ENCODE peak calls at places on chromosomes 7 and 10, in nine cellular contexts. K is Panc1; B is activated CD4-positive, alpha-beta T cell treated with anti-CD3 and anti-CD28 coated beads for 36 hours; E is mesenchymal stem cell; L is cortex of kidney; X is T-helper 9 cell; D is HT1080; I is amniotic stem cell; O is RCC 7860. S is an unnamed sample.

GRCh38 chr10:14782691-14783363 is 8.1 kb upstream of the FAM107B start:
- DNase-seq in B (peak), X (no peak), E (peak), L (no peak), K (peak), O (peak), D (peak), I (peak), S (no peak)

GRCh38 chr10:21171936-21172773 is 275.0 kb upstream of the NEBL start:
- DNase-seq in B (no peak), X (no peak), L (no peak), O (no peak), K (no peak), D (no peak), E (no peak), I (no peak), S (no peak)

GRCh38 chr7:81846398-81846797 is 76.6 kb upstream of the HGF start:
- DNase-seq in D (peak), X (no peak), E (peak), O (no peak), I (peak), K (no peak), L (no peak), B (no peak), S (peak)

GRCh38 chr10:63711361-63711760 is 190.2 kb downstream of the REEP3 start:
- DNase-seq in B (no peak), L (no peak), E (peak), D (no peak), I (no peak), K (no peak), O (no peak), X (no peak), S (no peak)

GRCh38 chr7:41942468-41943097 is 239.7 kb upstream of the INHBA start:
- DNase-seq in L (no peak), E (peak), B (no peak), D (no peak), O (peak), I (no peak), X (no peak), K (no peak), S (no peak)

GRCh38 chr7:1466524-1467271 is 7.4 kb upstream of the MICALL2 start:
- DNase-seq in I (peak), D (peak), O (no peak), E (peak), K (no peak), B (no peak), X (no peak), L (no peak), S (peak)

GRCh38 chr10:77156406-77156879 is 481.2 kb downstream of the KCNMA1 start:
- DNase-seq in D (peak), L (no peak), K (no peak), I (peak), O (peak), B (no peak), E (peak), X (no peak), S (no peak)

GRCh38 chr7:131327049-131327625 is 539 bp upstream of the MKLN1 start:
- DNase-seq in K (peak), E (peak), O (peak), X (no peak), D (peak), B (no peak), I (peak), L (no peak), S (peak)

GRCh38 chr7:127892488-127893314 is 138.5 kb downstream of the LRRC4 start:
- DNase-seq in K (no peak), I (no peak), O (no peak), D (no peak), E (no peak), X (no peak), B (no peak), L (no peak), S (no peak)

GRCh38 chr10:62093863-62094291 is 174.8 kb downstream of the RTKN2 start:
- DNase-seq in D (peak), E (peak), I (peak), O (peak), B (no peak), L (no peak), K (no peak), X (no peak), S (peak)

GRCh38 chr10:8053446-8054242 is 844 bp upstream of the GATA3 start:
- DNase-seq in K (peak), E (peak), X (peak), O (no peak), I (peak), L (no peak), B (peak), D (peak), S (peak)

GRCh38 chr7:74371381-74372059 is 82.2 kb upstream of the GTF2IRD1 start:
- DNase-seq in X (no peak), K (no peak), O (no peak), E (peak), D (no peak), I (no peak), L (no peak), B (peak), S (no peak)

S was measured in fibroblast of the conjunctiva.